ENCODE peak calls at places on chromosomes 7 and 10, in four cellular contexts. One of them, this sample, is unnamed.

GRCh38 chr7:17619194-17619818 is 320.9 kb downstream of the AHR start:
- DNase-seq in SK-N-SH: no peak
- DNase-seq in GM23338: no peak
- DNase-seq in MM.1S: no peak
- DNase-seq in this sample: no peak

GRCh38 chr7:126799541-126799940 is 453.2 kb downstream of the GRM8 start:
- DNase-seq in GM23338: no peak
- DNase-seq in MM.1S: no peak
- DNase-seq in SK-N-SH: no peak
- DNase-seq in this sample: no peak

GRCh38 chr7:45982132-45982531 is 61.1 kb upstream of the IGFBP3 start:
- DNase-seq in MM.1S: no peak
- DNase-seq in GM23338: no peak
- DNase-seq in SK-N-SH: no peak
- DNase-seq in this sample: no peak

GRCh38 chr10:77974396-77975074 is 48.0 kb upstream of the DLG5 start:
- DNase-seq in GM23338: peak
- DNase-seq in MM.1S: no peak
- DNase-seq in SK-N-SH: peak
- DNase-seq in this sample: peak

GRCh38 chr10:96532523-96532922 is 18.8 kb upstream of the TLL2 start:
- DNase-seq in SK-N-SH: no peak
- DNase-seq in GM23338: no peak
- DNase-seq in MM.1S: no peak
- DNase-seq in this sample: no peak

GRCh38 chr10:15197911-15198310 is 29.4 kb upstream of the NMT2 start:
- DNase-seq in MM.1S: no peak
- DNase-seq in SK-N-SH: no peak
- DNase-seq in GM23338: no peak
- DNase-seq in this sample: no peak

GRCh38 chr10:76459016-76459415 is 1027.6 kb downstream of the LRMDA start:
- DNase-seq in MM.1S: no peak
- DNase-seq in GM23338: no peak
- DNase-seq in SK-N-SH: no peak
- DNase-seq in this sample: no peak

GRCh38 chr10:123579675-123580074 is 86.5 kb upstream of the GPR26 start:
- DNase-seq in MM.1S: no peak
- DNase-seq in GM23338: no peak
- DNase-seq in SK-N-SH: no peak
- DNase-seq in this sample: no peak

GRCh38 chr7:150685219-150686029 is at the start of gene GIMAP2:
- DNase-seq in MM.1S: peak
- DNase-seq in SK-N-SH: no peak
- DNase-seq in GM23338: no peak
- DNase-seq in this sample: peak

GRCh38 chr7:44637788-44638594 is 31.6 kb downstream of the OGDH start:
- DNase-seq in MM.1S: peak
- DNase-seq in GM23338: no peak
- DNase-seq in SK-N-SH: no peak
- DNase-seq in this sample: peak

GRCh38 chr7:4550117-4550516 is 132.0 kb upstream of the FOXK1 start:
- DNase-seq in MM.1S: no peak
- DNase-seq in SK-N-SH: no peak
- DNase-seq in GM23338: no peak
- DNase-seq in this sample: no peak

GRCh38 chr10:125158528-125159485 is 1.6 kb downstream of the CTBP2 start:
- DNase-seq in MM.1S: no peak
- DNase-seq in GM23338: no peak
- DNase-seq in SK-N-SH: peak
- DNase-seq in this sample: peak

GRCh38 chr10:22433875-22434274 is 88.6 kb downstream of the SPAG6 start:
- DNase-seq in MM.1S: no peak
- DNase-seq in GM23338: peak
- DNase-seq in SK-N-SH: no peak
- DNase-seq in this sample: peak

GRCh38 chr10:118701529-118702323 is 53.0 kb downstream of the CACUL1 start:
- DNase-seq in GM23338: peak
- DNase-seq in SK-N-SH: no peak
- DNase-seq in MM.1S: no peak
- DNase-seq in this sample: no peak

GRCh38 chr7:142153400-142153799 is 41.9 kb downstream of the MGAM2 start:
- DNase-seq in SK-N-SH: peak
- DNase-seq in MM.1S: peak
- DNase-seq in GM23338: no peak
- DNase-seq in this sample: peak

GRCh38 chr7:70698219-70698832 is 433.6 kb upstream of the GALNT17 start:
- DNase-seq in SK-N-SH: peak
- DNase-seq in GM23338: peak
- DNase-seq in MM.1S: peak
- DNase-seq in this sample: peak

GRCh38 chr7:131522325-131522920 is 34.0 kb downstream of the PODXL start:
- DNase-seq in SK-N-SH: no peak
- DNase-seq in MM.1S: peak
- DNase-seq in GM23338: no peak
- DNase-seq in this sample: no peak

GRCh38 chr7:123738356-123738755 is 10.4 kb downstream of the WASL start:
- DNase-seq in GM23338: no peak
- DNase-seq in MM.1S: no peak
- DNase-seq in SK-N-SH: no peak
- DNase-seq in this sample: no peak

GRCh38 chr10:56349611-56350010 is 11.4 kb downstream of the ZWINT start:
- DNase-seq in MM.1S: no peak
- DNase-seq in SK-N-SH: no peak
- DNase-seq in GM23338: no peak
- DNase-seq in this sample: no peak

GRCh38 chr10:124157286-124157685 is 63.9 kb upstream of the CHST15 start:
- DNase-seq in SK-N-SH: no peak
- DNase-seq in MM.1S: no peak
- DNase-seq in GM23338: no peak
- DNase-seq in this sample: peak

GRCh38 chr10:122461729-122462532 is 578 bp downstream of the HTRA1 start:
- DNase-seq in SK-N-SH: no peak
- DNase-seq in MM.1S: no peak
- DNase-seq in GM23338: peak
- DNase-seq in this sample: peak

GRCh38 chr10:64041989-64042490 is 520.8 kb downstream of the REEP3 start:
- DNase-seq in GM23338: no peak
- DNase-seq in SK-N-SH: peak
- DNase-seq in MM.1S: no peak
- DNase-seq in this sample: no peak

GRCh38 chr10:80132299-80133139 is at the start of gene PLAC9:
- DNase-seq in GM23338: peak
- DNase-seq in MM.1S: no peak
- DNase-seq in SK-N-SH: peak
- DNase-seq in this sample: peak

GRCh38 chr10:119441921-119442757 is 100.4 kb downstream of the RGS10 start:
- DNase-seq in GM23338: no peak
- DNase-seq in MM.1S: no peak
- DNase-seq in SK-N-SH: no peak
- DNase-seq in this sample: no peak

GRCh38 chr10:81116990-81117389 is 579.3 kb downstream of the SH2D4B start:
- DNase-seq in MM.1S: peak
- DNase-seq in GM23338: no peak
- DNase-seq in SK-N-SH: peak
- DNase-seq in this sample: no peak

GRCh38 chr7:99380823-99381663 is 6.5 kb downstream of the ARPC1B start:
- DNase-seq in MM.1S: peak
- DNase-seq in GM23338: no peak
- DNase-seq in SK-N-SH: peak
- DNase-seq in this sample: peak

GRCh38 chr10:119246862-119247549 is 39.6 kb downstream of the GRK5 start:
- DNase-seq in GM23338: no peak
- DNase-seq in SK-N-SH: no peak
- DNase-seq in MM.1S: no peak
- DNase-seq in this sample: peak

GRCh38 chr10:49655099-49655498 is 24.4 kb upstream of the C10orf53 start:
- DNase-seq in MM.1S: no peak
- DNase-seq in GM23338: no peak
- DNase-seq in SK-N-SH: no peak
- DNase-seq in this sample: no peak

GRCh38 chr10:17375936-17376584 is 78.3 kb downstream of the ST8SIA6 start:
- DNase-seq in MM.1S: no peak
- DNase-seq in SK-N-SH: peak
- DNase-seq in GM23338: peak
- DNase-seq in this sample: peak

GRCh38 chr10:132860527-132860926 is 74.6 kb upstream of the NKX6-2 start:
- DNase-seq in SK-N-SH: no peak
- DNase-seq in MM.1S: no peak
- DNase-seq in GM23338: peak
- DNase-seq in this sample: no peak

GRCh38 chr10:57948796-57949195 is 318.9 kb downstream of the IPMK start:
- DNase-seq in MM.1S: no peak
- DNase-seq in GM23338: no peak
- DNase-seq in SK-N-SH: no peak
- DNase-seq in this sample: no peak

GRCh38 chr10:57955076-57955475 is 312.6 kb downstream of the IPMK start:
- DNase-seq in MM.1S: no peak
- DNase-seq in GM23338: no peak
- DNase-seq in SK-N-SH: no peak
- DNase-seq in this sample: peak

GRCh38 chr10:57946833-57947232 is 320.9 kb downstream of the IPMK start:
- DNase-seq in MM.1S: peak
- DNase-seq in SK-N-SH: no peak
- DNase-seq in GM23338: no peak
- DNase-seq in this sample: no peak

DNA sequence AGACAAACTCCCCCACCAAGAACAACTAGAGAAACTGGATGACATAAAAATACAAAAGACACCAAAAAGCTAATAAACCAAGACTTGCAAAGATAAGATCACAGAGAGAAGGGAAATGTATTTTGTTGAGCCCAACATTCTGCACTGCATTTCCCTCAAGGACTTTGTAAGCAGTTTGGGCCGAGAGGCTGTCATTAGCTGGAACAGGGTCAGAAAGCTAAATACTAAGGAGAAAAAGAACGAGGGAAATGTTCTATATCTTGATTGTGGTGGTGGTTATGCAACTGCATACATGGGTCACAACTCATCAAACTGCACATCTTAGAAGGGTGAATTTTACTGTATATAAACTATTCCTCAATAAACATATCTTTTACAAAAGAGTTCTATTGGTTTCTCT is 315.0 kb downstream of the IPMK start:
- DNase-seq in GM23338: no peak
- DNase-seq in MM.1S: no peak
- DNase-seq in SK-N-SH: no peak
- DNase-seq in this sample: peak
- TF ChIP-seq EZH2phosphoT487 in GM23338: no peak
- TF ChIP-seq EZH2phosphoT487 in MM.1S: no peak
- TF ChIP-seq EZH2phosphoT487 in SK-N-SH: no peak
- TF ChIP-seq EZH2phosphoT487 in this sample: no peak

DNA sequence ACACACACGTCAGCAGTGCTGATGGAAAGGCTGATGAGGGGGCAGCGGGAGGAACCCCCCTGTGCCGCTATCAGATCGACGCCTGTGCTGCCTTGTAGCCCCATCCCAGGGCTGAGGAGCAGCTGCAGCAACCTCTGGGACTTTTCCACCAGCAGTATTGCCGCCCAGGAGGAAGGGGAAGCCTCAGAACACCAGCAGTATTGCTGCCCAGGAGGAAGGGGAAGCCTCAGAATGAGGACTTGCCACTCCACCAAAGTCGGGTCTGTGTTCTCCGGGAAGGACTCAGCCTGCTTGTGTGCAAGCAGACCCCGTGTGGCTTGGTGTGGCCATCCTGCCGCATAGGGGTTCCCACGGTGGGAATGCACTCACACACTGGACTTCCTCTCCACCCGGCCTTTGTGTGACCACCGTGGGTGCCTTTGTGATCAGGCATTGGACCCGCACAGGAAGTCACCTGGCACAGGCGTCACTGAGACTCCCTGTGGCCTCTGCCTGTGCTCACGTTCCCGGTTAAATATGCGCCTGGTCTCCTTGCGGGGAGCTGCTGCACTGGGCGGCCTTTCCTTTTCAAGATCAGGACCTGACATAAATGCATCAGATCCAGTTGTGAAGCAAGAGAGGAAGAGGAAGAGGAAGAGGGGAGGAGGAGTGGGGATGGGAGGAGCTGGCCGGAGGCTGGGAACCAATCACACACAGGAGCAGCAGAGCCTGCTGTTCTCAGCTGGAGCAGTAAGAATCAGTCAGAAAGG is 248.5 kb downstream of the DNAJB6 start:
- DNase-seq in GM23338: no peak
- DNase-seq in MM.1S: no peak
- DNase-seq in SK-N-SH: no peak
- DNase-seq in this sample: no peak
- H2AFZ ChIP-seq in GM23338: no peak
- H2AFZ ChIP-seq in MM.1S: no peak
- H2AFZ ChIP-seq in SK-N-SH: no peak
- H2AFZ ChIP-seq in this sample: no peak

GRCh38 chr10:20040012-20040411 is 223.8 kb downstream of the PLXDC2 start:
- DNase-seq in SK-N-SH: no peak
- DNase-seq in GM23338: no peak
- DNase-seq in MM.1S: no peak
- DNase-seq in this sample: no peak
- TF ChIP-seq EZH2phosphoT487 in SK-N-SH: no peak
- TF ChIP-seq EZH2phosphoT487 in GM23338: no peak
- TF ChIP-seq EZH2phosphoT487 in MM.1S: no peak
- TF ChIP-seq EZH2phosphoT487 in this sample: no peak

DNA sequence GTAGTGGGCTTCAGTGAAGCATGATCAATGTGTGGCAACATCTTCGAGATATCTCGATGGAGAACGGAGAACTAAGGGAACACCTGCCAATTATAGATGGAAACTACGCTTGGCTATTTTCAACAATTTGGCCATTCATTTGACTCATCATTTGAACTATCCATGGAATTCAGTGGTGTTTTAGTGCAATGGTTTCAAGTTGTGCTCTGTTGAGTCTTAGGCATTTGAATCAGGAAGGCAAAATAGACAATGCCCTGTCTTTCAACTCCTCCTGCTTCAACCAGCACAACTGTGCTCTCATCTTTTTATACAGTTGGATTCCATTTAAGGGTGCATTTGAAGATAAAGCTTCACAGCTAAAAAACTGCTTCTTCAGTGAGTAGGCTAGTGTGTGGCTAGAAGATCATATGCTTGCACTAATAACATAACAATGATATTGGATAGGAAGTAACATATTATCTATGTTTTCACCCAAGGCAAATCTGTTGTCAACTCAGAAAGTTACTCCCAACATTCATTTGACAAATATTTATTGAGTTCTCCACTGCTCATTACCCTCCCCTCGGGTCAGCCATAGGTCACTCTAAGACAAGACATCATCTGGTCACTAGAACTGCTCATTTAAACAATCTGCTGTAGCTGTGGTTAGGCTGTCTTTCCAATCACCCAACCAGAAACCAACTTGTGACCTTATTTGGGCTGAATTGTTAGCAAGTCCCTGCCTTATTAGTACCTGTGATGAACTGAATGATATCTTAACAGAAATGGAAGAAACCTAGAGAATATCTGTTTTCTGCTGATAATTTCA is 314.1 kb upstream of the SP4 start:
- DNase-seq in SK-N-SH: no peak
- DNase-seq in GM23338: no peak
- DNase-seq in MM.1S: no peak
- DNase-seq in this sample: no peak
- H2AFZ ChIP-seq in SK-N-SH: no peak
- H2AFZ ChIP-seq in GM23338: no peak
- H2AFZ ChIP-seq in MM.1S: no peak
- H2AFZ ChIP-seq in this sample: no peak

GRCh38 chr7:47183896-47184629 is 397.8 kb downstream of the TNS3 start:
- DNase-seq in SK-N-SH: no peak
- DNase-seq in GM23338: no peak
- DNase-seq in MM.1S: no peak
- DNase-seq in this sample: no peak
- TF ChIP-seq EZH2phosphoT487 in SK-N-SH: no peak
- TF ChIP-seq EZH2phosphoT487 in GM23338: no peak
- TF ChIP-seq EZH2phosphoT487 in MM.1S: no peak
- TF ChIP-seq EZH2phosphoT487 in this sample: no peak

This sample was measured in GM23248.